ENCODE peak calls at places on chromosomes 1 and 21, in six cellular contexts. One of them, this sample, is unnamed.

GRCh38 chr1:243916160-243916559 is 66.1 kb upstream of the AKT3 start:
- DNase-seq in T-helper 1 cell: no peak
- DNase-seq in body of pancreas: no peak
- DNase-seq in B cell: no peak
- DNase-seq in GM04503: no peak
- DNase-seq in neural crest cell: no peak
- DNase-seq in this sample: no peak

GRCh38 chr1:79264975-79265818 is 258.7 kb upstream of the ADGRL4 start:
- DNase-seq in B cell: no peak
- DNase-seq in neural crest cell: no peak
- DNase-seq in body of pancreas: no peak
- DNase-seq in T-helper 1 cell: no peak
- DNase-seq in GM04503: no peak
- DNase-seq in this sample: no peak

GRCh38 chr1:108190686-108191416 is 9.3 kb downstream of the SLC25A24 start:
- DNase-seq in T-helper 1 cell: no peak
- DNase-seq in neural crest cell: no peak
- DNase-seq in body of pancreas: no peak
- DNase-seq in GM04503: no peak
- DNase-seq in B cell: no peak
- DNase-seq in this sample: no peak

GRCh38 chr1:34460193-34460592 is 283.5 kb downstream of the C1orf94 start:
- DNase-seq in B cell: peak
- DNase-seq in body of pancreas: peak
- DNase-seq in T-helper 1 cell: peak
- DNase-seq in neural crest cell: peak
- DNase-seq in GM04503: no peak
- DNase-seq in this sample: peak

GRCh38 chr21:46089285-46089684 is 8.6 kb upstream of the COL6A2 start:
- DNase-seq in body of pancreas: no peak
- DNase-seq in T-helper 1 cell: no peak
- DNase-seq in B cell: no peak
- DNase-seq in neural crest cell: no peak
- DNase-seq in GM04503: no peak
- DNase-seq in this sample: no peak

GRCh38 chr1:1602941-1603506 is 3.1 kb upstream of the FNDC10 start:
- DNase-seq in neural crest cell: no peak
- DNase-seq in B cell: no peak
- DNase-seq in body of pancreas: peak
- DNase-seq in GM04503: no peak
- DNase-seq in T-helper 1 cell: no peak
- DNase-seq in this sample: no peak

GRCh38 chr1:3031401-3032221 is 10.3 kb downstream of the ACTRT2 start:
- DNase-seq in B cell: no peak
- DNase-seq in T-helper 1 cell: no peak
- DNase-seq in neural crest cell: no peak
- DNase-seq in GM04503: no peak
- DNase-seq in body of pancreas: no peak
- DNase-seq in this sample: no peak

GRCh38 chr1:170460379-170460778 is 71.6 kb upstream of the GORAB start:
- DNase-seq in B cell: no peak
- DNase-seq in T-helper 1 cell: no peak
- DNase-seq in GM04503: no peak
- DNase-seq in neural crest cell: no peak
- DNase-seq in body of pancreas: no peak
- DNase-seq in this sample: no peak

GRCh38 chr1:39788758-39789570 is at the start of gene BMP8B:
- DNase-seq in B cell: peak
- DNase-seq in neural crest cell: no peak
- DNase-seq in body of pancreas: peak
- DNase-seq in T-helper 1 cell: peak
- DNase-seq in GM04503: no peak
- DNase-seq in this sample: peak

GRCh38 chr1:233319272-233319671 is 8.3 kb upstream of the MAP3K21 start:
- DNase-seq in B cell: no peak
- DNase-seq in neural crest cell: no peak
- DNase-seq in T-helper 1 cell: no peak
- DNase-seq in GM04503: no peak
- DNase-seq in body of pancreas: no peak
- DNase-seq in this sample: no peak

GRCh38 chr1:61842863-61843514 is 100.7 kb downstream of the PATJ start:
- DNase-seq in GM04503: no peak
- DNase-seq in body of pancreas: no peak
- DNase-seq in T-helper 1 cell: no peak
- DNase-seq in B cell: no peak
- DNase-seq in neural crest cell: no peak
- DNase-seq in this sample: no peak

This sample was measured in colonic mucosa.